ENCODE peak calls at places on chromosomes 3 and 15, in four cellular contexts. F is RPMI8226, L is neural progenitor cell, H is SW480. K is an unnamed sample.

GRCh38 chr3:131795382-131796085 is 239.3 kb downstream of the CPNE4 start:
- DNase-seq in F (peak; percentile 41), L (no peak), H (peak; percentile 81), K (peak; percentile 6)

GRCh38 chr3:40800343-40800742 is 275.6 kb downstream of the ZNF621 start:
- DNase-seq in F (no peak), L (peak; percentile 32), H (peak; percentile 94), K (no peak)

GRCh38 chr3:133093366-133093765 is 55.2 kb downstream of the TMEM108 start:
- DNase-seq in F (no peak), L (no peak), H (no peak), K (no peak)

GRCh38 chr15:74179983-74180688 is 6.6 kb downstream of the ISLR start:
- DNase-seq in F (no peak), L (no peak), H (no peak), K (no peak)

GRCh38 chr15:79769081-79769481 is 127.7 kb downstream of the MTHFS start:
- DNase-seq in F (peak; percentile 45), L (no peak), H (no peak), K (peak; percentile 17)

GRCh38 chr15:77473328-77473727 is 52.6 kb downstream of the HMG20A start:
- DNase-seq in F (no peak), L (no peak), H (no peak), K (peak; percentile 13)

GRCh38 chr3:192888121-192888520 is 29.5 kb downstream of the MB21D2 start:
- DNase-seq in F (no peak), L (no peak), H (no peak), K (no peak)

GRCh38 chr3:181487236-181487978 is 224.3 kb upstream of the SOX2 start:
- DNase-seq in F (peak; percentile 94), L (no peak), H (no peak), K (no peak)

GRCh38 chr3:188689101-188689574 is 482.6 kb upstream of the TPRG1 start:
- DNase-seq in F (no peak), L (no peak), H (no peak), K (no peak)

GRCh38 chr15:76340198-76340801 is 3.7 kb downstream of the ISL2 start:
- DNase-seq in F (no peak), L (peak; percentile 78), H (no peak), K (peak; percentile 72)

GRCh38 chr3:196169836-196170240 is 41.4 kb downstream of the ZDHHC19 start:
- DNase-seq in F (no peak), L (no peak), H (no peak), K (no peak)

GRCh38 chr3:39977058-39977794 is 167.8 kb downstream of the MYRIP start:
- DNase-seq in F (no peak), L (no peak), H (no peak), K (no peak)

GRCh38 chr3:148991219-148992026 is at the start of gene GYG1:
- DNase-seq in F (peak; percentile 94), L (peak; percentile 88), H (peak; percentile 88), K (peak; percentile 93)

GRCh38 chr3:18436213-18436612 is 11.1 kb upstream of the SATB1 start:
- DNase-seq in F (no peak), L (no peak), H (no peak), K (no peak)

GRCh38 chr15:65414841-65415621 is 7.7 kb downstream of the IGDCC4 start:
- DNase-seq in F (no peak), L (peak; percentile 95), H (no peak), K (no peak)

GRCh38 chr3:197811343-197811742 is 20.3 kb downstream of the LRCH3 start:
- DNase-seq in F (no peak), L (no peak), H (no peak), K (no peak)

GRCh38 chr3:184467171-184467570 is 87.3 kb downstream of the CHRD start:
- DNase-seq in F (no peak), L (no peak), H (no peak), K (no peak)

GRCh38 chr15:101057841-101058407 is 138.8 kb downstream of the LRRK1 start:
- DNase-seq in F (no peak), L (no peak), H (no peak), K (no peak)

GRCh38 chr15:46416544-46416943 is 781.7 kb downstream of the SQOR start:
- DNase-seq in F (no peak), L (no peak), H (no peak), K (no peak)

GRCh38 chr3:62818347-62818746 is 56.9 kb downstream of the CADPS start:
- DNase-seq in F (no peak), L (no peak), H (no peak), K (no peak)

GRCh38 chr3:29195055-29195454 is 85.8 kb upstream of the RBMS3 start:
- DNase-seq in F (no peak), L (no peak), H (no peak), K (no peak)